ENCODE peak calls at places on chromosomes 5 and 9, in five cellular contexts. E is mesendoderm, I is H9, P is IMR-90, R is H1. H is an unnamed sample.

GRCh38 chr5:149572576-149573231 is 8.6 kb upstream of the ARHGEF37 start:
- DNase-seq in P (no peak), E (no peak), I (no peak), R (no peak), H (no peak)

GRCh38 chr9:80797427-80797825 is 891.9 kb downstream of the TLE1 start:
- DNase-seq in I (no peak), E (no peak), P (no peak), R (no peak), H (no peak)

GRCh38 chr5:118891252-118891651 is 97.1 kb downstream of the DTWD2 start:
- DNase-seq in I (no peak), R (no peak), E (no peak), P (no peak), H (no peak)

GRCh38 chr9:19156805-19157204 is 29.5 kb upstream of the PLIN2 start:
- DNase-seq in I (no peak), E (no peak), P (no peak), R (no peak), H (no peak)

GRCh38 chr5:77463905-77464304 is 28.2 kb downstream of the WDR41 start:
- DNase-seq in R (no peak), P (no peak), E (no peak), I (no peak), H (no peak)

GRCh38 chr5:68226564-68227073 is 11.1 kb downstream of the PIK3R1 start:
- DNase-seq in R (no peak), E (no peak), I (no peak), P (no peak), H (no peak)

GRCh38 chr9:22120595-22120994 is 111.5 kb upstream of the CDKN2B start:
- DNase-seq in I (no peak), P (no peak), E (no peak), R (no peak), H (no peak)

GRCh38 chr5:25950681-25951080 is 1087.7 kb downstream of the CDH9 start:
- DNase-seq in E (peak), P (no peak), R (no peak), I (no peak), H (no peak)

GRCh38 chr9:95073918-95074317 is 243.6 kb downstream of the FANCC start:
- DNase-seq in E (no peak), P (no peak), R (no peak), I (no peak), H (no peak)

GRCh38 chr5:151703780-151704179 is 17.1 kb upstream of the SPARC start:
- DNase-seq in R (no peak), I (no peak), P (no peak), E (no peak), H (no peak)

GRCh38 chr9:134634190-134634589 is 7.4 kb upstream of the COL5A1 start:
- DNase-seq in E (no peak), I (peak), R (no peak), P (no peak), H (no peak)

GRCh38 chr9:92650839-92651621 is 18.9 kb downstream of the IPPK start:
- DNase-seq in R (no peak), P (peak), I (peak), E (peak), H (no peak)

GRCh38 chr9:107242073-107243063 is 40.7 kb upstream of the RAD23B start:
- DNase-seq in P (peak), R (no peak), I (no peak), E (peak), H (no peak)

GRCh38 chr5:33370135-33370472 is 70.7 kb upstream of the TARS1 start:
- DNase-seq in I (no peak), R (no peak), P (peak), E (no peak), H (no peak)

GRCh38 chr5:133930061-133930823 is 38.2 kb downstream of the C5orf15 start:
- DNase-seq in R (no peak), E (no peak), I (no peak), P (peak), H (no peak)

GRCh38 chr5:124560370-124560769 is 186.1 kb downstream of the ZNF608 start:
- DNase-seq in P (no peak), R (no peak), I (no peak), E (no peak), H (no peak)

GRCh38 chr9:114282926-114283325 is 40.0 kb upstream of the ORM1 start:
- DNase-seq in E (peak), P (peak), I (peak), R (no peak), H (no peak)

GRCh38 chr9:38201844-38202243 is 132.8 kb upstream of the SHB start:
- DNase-seq in I (no peak), E (no peak), R (no peak), P (no peak), H (no peak)

GRCh38 chr5:159133041-159133741 is 33.5 kb upstream of the EBF1 start:
- DNase-seq in P (peak), R (no peak), E (peak), I (no peak), H (peak)

GRCh38 chr9:129671519-129671918 is 6.1 kb downstream of the PRRX2 start:
- DNase-seq in R (no peak), I (no peak), E (no peak), P (peak), H (no peak)

GRCh38 chr5:4879075-4879474 is 261.1 kb upstream of the ADAMTS16 start:
- DNase-seq in R (no peak), I (no peak), P (no peak), E (no peak), H (no peak)

GRCh38 chr5:6753851-6754250 is 40.6 kb downstream of the TENT4A start:
- DNase-seq in I (no peak), E (no peak), R (no peak), P (no peak), H (no peak)

GRCh38 chr5:133996683-133997252 is 8.0 kb downstream of the VDAC1 start:
- DNase-seq in I (peak), P (no peak), R (no peak), E (peak), H (no peak)

GRCh38 chr9:128920381-128921058 is at the start of gene PHYHD1:
- DNase-seq in R (no peak), P (peak), E (no peak), I (no peak), H (no peak)

GRCh38 chr9:98563212-98563907 is 145.4 kb downstream of the GABBR2 start:
- DNase-seq in P (no peak), E (no peak), R (no peak), I (no peak), H (no peak)

GRCh38 chr5:95822038-95822407 is 503 bp downstream of the GLRX start:
- DNase-seq in I (peak), E (peak), P (peak), R (no peak), H (peak)

GRCh38 chr9:136265561-136266355 is 20.1 kb upstream of the QSOX2 start:
- DNase-seq in R (no peak), P (no peak), I (no peak), E (no peak), H (no peak)

GRCh38 chr5:72187388-72188070 is 80.3 kb downstream of the MAP1B start:
- DNase-seq in R (no peak), E (no peak), I (no peak), P (no peak), H (no peak)

GRCh38 chr9:36039696-36040095 is 3.0 kb downstream of the RECK start:
- DNase-seq in E (no peak), P (peak), I (no peak), R (no peak), H (no peak)

GRCh38 chr9:107587175-107587963 is 97.8 kb upstream of the KLF4 start:
- DNase-seq in E (no peak), P (no peak), R (no peak), I (no peak), H (no peak)

GRCh38 chr5:81544351-81545001 is 150.5 kb upstream of the ACOT12 start:
- DNase-seq in I (no peak), R (no peak), E (no peak), P (peak), H (no peak)

GRCh38 chr9:96350866-96351265 is 32.6 kb downstream of the SLC35D2 start:
- DNase-seq in E (no peak), P (no peak), I (no peak), R (no peak), H (no peak)

GRCh38 chr9:12464910-12465512 is 228.2 kb upstream of the TYRP1 start:
- DNase-seq in R (no peak), E (peak), P (peak), I (no peak), H (peak)

GRCh38 chr9:78030553-78031270 is 899 bp downstream of the GNAQ start:
- DNase-seq in R (no peak), E (peak), P (peak), I (peak), H (peak)
- H3K4ac ChIP-seq in R (no peak), E (peak), P (peak), I (no peak), H (no peak)

DNA sequence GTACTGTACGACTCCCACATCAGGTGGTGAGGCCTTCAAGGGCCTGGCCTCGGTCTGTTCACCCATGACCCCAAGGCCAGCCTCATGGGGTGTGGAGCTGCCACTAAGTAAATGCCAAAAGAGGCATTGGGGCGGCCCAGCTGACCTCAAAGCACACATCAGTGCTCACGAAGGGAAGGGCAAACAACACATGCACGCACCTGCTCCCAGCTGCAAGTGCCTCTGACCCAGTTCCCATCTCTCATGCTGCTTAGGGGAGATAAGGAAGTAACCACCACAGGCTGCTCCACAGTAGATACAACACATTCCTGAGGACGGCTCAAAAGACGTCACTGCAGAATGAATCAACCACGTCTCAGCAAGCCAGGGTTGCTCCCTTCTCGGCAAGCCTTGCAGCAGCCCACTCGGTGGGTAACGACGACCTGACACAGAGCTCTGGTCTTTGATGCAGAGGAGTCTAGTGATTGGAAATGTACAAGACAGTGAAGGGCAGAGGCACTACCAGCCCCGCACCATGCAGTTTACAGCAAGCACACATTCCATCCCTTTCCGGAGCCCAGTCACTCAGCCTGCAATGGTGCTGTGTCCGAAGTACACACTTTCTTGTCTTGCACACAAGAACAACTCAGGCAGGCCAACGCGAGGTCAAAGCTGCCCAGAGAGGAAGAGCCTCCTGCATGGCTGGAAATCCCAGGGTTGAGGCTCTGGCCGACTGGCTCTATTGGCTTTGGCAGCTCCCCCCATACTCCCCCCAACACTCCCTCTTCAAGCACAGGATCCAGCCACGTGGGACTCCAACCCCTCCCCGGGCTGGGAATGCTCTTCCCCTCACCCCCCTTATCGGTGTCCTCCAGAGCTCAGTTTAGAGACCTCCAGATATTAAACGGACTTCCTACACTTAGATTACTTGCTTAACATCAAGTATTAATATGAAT is 31.8 kb downstream of the FABP6 start:
- DNase-seq in E (peak), P (peak), I (no peak), R (no peak), H (no peak)
- H2BK120ac ChIP-seq in E (no peak), P (peak), I (no peak), R (no peak), H (no peak)

DNA sequence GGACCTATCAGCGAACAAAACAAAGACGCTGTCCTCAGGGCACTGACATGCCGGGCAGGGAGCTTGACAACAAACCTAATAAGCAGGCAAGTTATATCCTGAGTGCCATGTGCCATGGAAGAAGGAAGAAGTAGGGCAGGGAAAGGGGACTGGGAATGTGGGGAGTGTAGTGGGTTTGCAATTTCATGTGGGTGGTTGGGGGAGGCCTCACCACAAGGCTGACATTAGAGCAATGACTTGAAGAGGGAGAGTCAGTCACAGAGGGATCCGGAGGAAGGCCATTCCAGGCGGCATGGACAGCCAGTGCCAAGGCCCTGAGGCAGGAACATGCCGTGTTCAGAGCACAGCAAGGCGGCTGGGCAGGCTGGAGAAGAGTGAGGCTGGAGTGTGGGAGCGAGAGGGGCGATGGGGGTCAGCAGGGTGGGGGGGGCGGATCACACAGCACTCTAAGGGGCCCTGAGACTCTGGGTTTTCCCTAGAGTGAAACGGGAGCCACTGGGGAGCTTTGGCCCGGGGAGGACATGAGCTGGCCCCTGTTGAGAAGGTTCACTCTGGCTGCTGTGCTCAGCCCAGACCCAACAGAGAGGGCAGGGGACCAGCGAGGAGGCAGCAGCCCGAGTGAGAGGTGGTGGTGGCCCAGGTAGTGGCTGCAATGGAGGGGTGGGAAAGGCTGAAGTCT is 86.3 kb downstream of the STK10 start:
- DNase-seq in E (no peak), P (no peak), R (no peak), I (no peak), H (no peak)
- H2BK5ac ChIP-seq in E (no peak), P (no peak), R (peak), I (no peak), H (no peak)

GRCh38 chr5:32312682-32313523 is at the start of gene MTMR12:
- DNase-seq in P (peak), E (peak), R (peak), I (peak), H (peak)
- H3K4ac ChIP-seq in P (peak), E (peak), R (no peak), I (no peak), H (no peak)

GRCh38 chr5:157948738-157949410 is 89.9 kb upstream of the CLINT1 start:
- DNase-seq in E (peak), R (peak), P (peak), I (peak), H (peak)
- H2BK120ac ChIP-seq in E (peak), R (peak), P (peak), I (peak), H (no peak)

H was measured in neuronal stem cell.